ENCODE peak calls at places on chromosomes 16 and 17, in six cellular contexts. F, S, O, E, J and W are unnamed samples.

GRCh38 chr16:89915303-89916232 is 3.1 kb upstream of the MC1R start:
- DNase-seq in J (no peak), S (no peak), F (no peak), E (no peak), O (no peak), W (no peak)

GRCh38 chr17:78338860-78339259 is 21.0 kb downstream of the SOCS3 start:
- DNase-seq in E (no peak), S (no peak), O (peak), J (peak), F (peak), W (no peak)

GRCh38 chr17:82871056-82871775 is 31.4 kb upstream of the ZNF750 start:
- DNase-seq in J (no peak), F (no peak), O (peak), E (no peak), S (no peak), W (no peak)

GRCh38 chr16:73031155-73031866 is 16.6 kb downstream of the ZFHX3 start:
- DNase-seq in F (no peak), S (no peak), J (peak), O (no peak), E (no peak), W (no peak)

GRCh38 chr17:70655179-70655578 is 485.8 kb downstream of the KCNJ2 start:
- DNase-seq in J (peak), F (no peak), E (no peak), S (no peak), O (no peak), W (no peak)

GRCh38 chr17:4412933-4413831 is 20.6 kb upstream of the SPNS3 start:
- DNase-seq in F (peak), O (peak), S (peak), E (peak), J (peak), W (peak)

GRCh38 chr17:50545306-50545705 is 1.7 kb upstream of the SPATA20 start:
- DNase-seq in E (no peak), S (no peak), J (no peak), O (no peak), F (peak), W (no peak)

GRCh38 chr17:59001158-59001814 is 105.4 kb downstream of the TRIM37 start:
- DNase-seq in F (peak), E (peak), S (no peak), J (no peak), O (peak), W (no peak)

GRCh38 chr17:12958786-12959185 is 59.0 kb downstream of the ELAC2 start:
- DNase-seq in S (no peak), F (no peak), O (no peak), E (peak), J (no peak), W (no peak)

GRCh38 chr17:64732336-64733006 is 70.4 kb upstream of the SMURF2 start:
- DNase-seq in J (no peak), F (no peak), E (peak), O (no peak), S (no peak), W (no peak)

GRCh38 chr16:23979426-23979825 is 143.6 kb downstream of the PRKCB start:
- DNase-seq in S (no peak), E (no peak), J (no peak), F (no peak), O (no peak), W (no peak)

GRCh38 chr16:60432472-60432871 is 1603.8 kb downstream of the CDH8 start:
- DNase-seq in O (no peak), E (no peak), S (no peak), F (no peak), J (no peak), W (no peak)

GRCh38 chr17:15488557-15488956 is 21.1 kb upstream of the CDRT4 start:
- DNase-seq in F (no peak), S (no peak), J (no peak), E (no peak), O (no peak), W (no peak)

GRCh38 chr16:81004646-81005353 is 1.9 kb downstream of the CMC2 start:
- DNase-seq in E (peak), S (peak), J (peak), O (peak), F (peak), W (no peak)

GRCh38 chr16:65070831-65071230 is 51.0 kb downstream of the CDH11 start:
- DNase-seq in O (no peak), J (no peak), F (peak), S (no peak), E (peak), W (peak)

GRCh38 chr17:45310380-45311324 is 6.2 kb downstream of the MAP3K14 start:
- DNase-seq in F (peak), J (peak), S (no peak), O (no peak), E (no peak), W (no peak)

GRCh38 chr17:6304894-6305612 is 129.9 kb downstream of the AIPL1 start:
- DNase-seq in F (no peak), S (no peak), E (no peak), J (peak), O (no peak), W (no peak)

GRCh38 chr17:29930399-29931010 is 477 bp upstream of the SSH2 start:
- DNase-seq in O (no peak), J (peak), S (peak), F (no peak), E (no peak), W (peak)

GRCh38 chr17:76473541-76473985 is 6.2 kb downstream of the AANAT start:
- DNase-seq in F (no peak), J (no peak), O (no peak), E (no peak), S (peak), W (peak)

GRCh38 chr17:78558181-78558850 is 18.9 kb downstream of the DNAH17 start:
- DNase-seq in E (no peak), J (no peak), S (no peak), F (no peak), O (no peak), W (no peak)

GRCh38 chr16:2231016-2231931 is 5.0 kb upstream of the DNASE1L2 start:
- DNase-seq in E (no peak), F (no peak), S (no peak), O (no peak), J (peak), W (no peak)

GRCh38 chr17:18320301-18320700 is 5.2 kb downstream of the SMCR8 start:
- DNase-seq in F (no peak), O (no peak), J (no peak), S (no peak), E (no peak), W (no peak)

GRCh38 chr17:61701334-61701733 is 110.3 kb upstream of the NACA2 start:
- DNase-seq in O (no peak), F (no peak), J (no peak), S (no peak), E (no peak), W (no peak)

GRCh38 chr17:28728364-28729200 is at the start of gene NEK8:
- DNase-seq in E (peak), J (peak), O (peak), F (peak), S (peak), W (peak)

GRCh38 chr17:79606487-79606886 is 4.4 kb downstream of the RBFOX3 start:
- DNase-seq in J (no peak), E (no peak), S (no peak), O (no peak), F (no peak), W (no peak)

GRCh38 chr16:66569827-66570405 is 3.7 kb downstream of the CMTM1 start:
- DNase-seq in J (no peak), S (no peak), O (no peak), F (peak), E (peak), W (no peak)

GRCh38 chr16:8590811-8591210 is 500 bp upstream of the TMEM114 start:
- DNase-seq in J (no peak), S (no peak), F (no peak), O (no peak), E (no peak), W (no peak)

GRCh38 chr16:84111481-84111880 is 5.3 kb downstream of the MBTPS1 start:
- DNase-seq in F (no peak), E (no peak), J (no peak), S (no peak), O (no peak), W (no peak)

GRCh38 chr16:66020061-66020460 is 346.4 kb upstream of the CDH5 start:
- DNase-seq in F (no peak), O (no peak), S (no peak), E (peak), J (no peak), W (no peak)

GRCh38 chr16:53043462-53043861 is 9.2 kb downstream of the CHD9NB start:
- DNase-seq in O (no peak), J (no peak), S (no peak), E (no peak), F (no peak), W (no peak)

GRCh38 chr17:3828151-3828851 is 17.7 kb downstream of the NCBP3 start:
- DNase-seq in J (no peak), O (no peak), F (peak), E (no peak), S (no peak), W (no peak)

GRCh38 chr17:77400445-77400870 is 259.7 kb downstream of the SEC14L1 start:
- DNase-seq in J (no peak), E (peak), S (peak), F (no peak), O (peak), W (no peak)

GRCh38 chr17:64331366-64331765 is 59.3 kb downstream of the PECAM1 start:
- DNase-seq in F (no peak), O (no peak), S (no peak), J (no peak), E (no peak), W (no peak)

GRCh38 chr16:24609740-24610420 is 70.5 kb downstream of the RBBP6 start:
- DNase-seq in S (peak), F (peak), E (peak), O (no peak), J (peak), W (peak)